ENCODE peak calls at places on chromosomes 11 and 22, in ten cellular contexts. One of them, this sample, is unnamed.

GRCh38 chr22:21686634-21687393 is 21.0 kb downstream of the PPIL2 start:
- ATAC-seq in Right ventricle myocardium inferior: no peak
- ATAC-seq in naive thymus-derived CD8-positive, alpha-beta T cell: no peak
- ATAC-seq in stimulated activated naive CD8-positive, alpha-beta T cell treated with anti-CD3 and anti-CD28 coated beads, Interleukin-15, Interleukin-2, amounts not matched to agents 100 U/mL and 50 U/mL, for 24 hours: no peak
- ATAC-seq in gastroesophageal sphincter: no peak
- ATAC-seq in upper lobe of right lung: peak
- ATAC-seq in HepG2: no peak
- ATAC-seq in CD8-positive, alpha-beta T cell: no peak
- ATAC-seq in left cardiac atrium: no peak
- ATAC-seq in activated naive CD8-positive, alpha-beta T cell treated with anti-CD3 and anti-CD28 coated beads, Interleukin-2, amount 50 U/mL, for 24 hours: no peak
- ATAC-seq in this sample: no peak

GRCh38 chr22:45680932-45681700 is 9.5 kb downstream of the ATXN10 start:
- ATAC-seq in Right ventricle myocardium inferior: no peak
- ATAC-seq in naive thymus-derived CD8-positive, alpha-beta T cell: no peak
- ATAC-seq in stimulated activated naive CD8-positive, alpha-beta T cell treated with anti-CD3 and anti-CD28 coated beads, Interleukin-15, Interleukin-2, amounts not matched to agents 100 U/mL and 50 U/mL, for 24 hours: no peak
- ATAC-seq in gastroesophageal sphincter: no peak
- ATAC-seq in upper lobe of right lung: no peak
- ATAC-seq in HepG2: no peak
- ATAC-seq in CD8-positive, alpha-beta T cell: no peak
- ATAC-seq in left cardiac atrium: no peak
- ATAC-seq in activated naive CD8-positive, alpha-beta T cell treated with anti-CD3 and anti-CD28 coated beads, Interleukin-2, amount 50 U/mL, for 24 hours: no peak
- ATAC-seq in this sample: no peak

GRCh38 chr11:22163394-22163797 is 29.5 kb upstream of the ANO5 start:
- ATAC-seq in Right ventricle myocardium inferior: peak
- ATAC-seq in naive thymus-derived CD8-positive, alpha-beta T cell: no peak
- ATAC-seq in stimulated activated naive CD8-positive, alpha-beta T cell treated with anti-CD3 and anti-CD28 coated beads, Interleukin-15, Interleukin-2, amounts not matched to agents 100 U/mL and 50 U/mL, for 24 hours: no peak
- ATAC-seq in gastroesophageal sphincter: peak
- ATAC-seq in upper lobe of right lung: peak
- ATAC-seq in HepG2: no peak
- ATAC-seq in CD8-positive, alpha-beta T cell: no peak
- ATAC-seq in left cardiac atrium: peak
- ATAC-seq in activated naive CD8-positive, alpha-beta T cell treated with anti-CD3 and anti-CD28 coated beads, Interleukin-2, amount 50 U/mL, for 24 hours: no peak
- ATAC-seq in this sample: no peak

GRCh38 chr11:30424336-30424735 is 101.4 kb downstream of the ARL14EP start:
- ATAC-seq in Right ventricle myocardium inferior: peak
- ATAC-seq in naive thymus-derived CD8-positive, alpha-beta T cell: no peak
- ATAC-seq in stimulated activated naive CD8-positive, alpha-beta T cell treated with anti-CD3 and anti-CD28 coated beads, Interleukin-15, Interleukin-2, amounts not matched to agents 100 U/mL and 50 U/mL, for 24 hours: no peak
- ATAC-seq in gastroesophageal sphincter: no peak
- ATAC-seq in upper lobe of right lung: no peak
- ATAC-seq in HepG2: no peak
- ATAC-seq in CD8-positive, alpha-beta T cell: no peak
- ATAC-seq in left cardiac atrium: peak
- ATAC-seq in activated naive CD8-positive, alpha-beta T cell treated with anti-CD3 and anti-CD28 coated beads, Interleukin-2, amount 50 U/mL, for 24 hours: no peak
- ATAC-seq in this sample: no peak

GRCh38 chr11:66011785-66012303 is at the start of gene CST6:
- ATAC-seq in Right ventricle myocardium inferior: no peak
- ATAC-seq in naive thymus-derived CD8-positive, alpha-beta T cell: peak
- ATAC-seq in stimulated activated naive CD8-positive, alpha-beta T cell treated with anti-CD3 and anti-CD28 coated beads, Interleukin-15, Interleukin-2, amounts not matched to agents 100 U/mL and 50 U/mL, for 24 hours: no peak
- ATAC-seq in gastroesophageal sphincter: peak
- ATAC-seq in upper lobe of right lung: peak
- ATAC-seq in HepG2: no peak
- ATAC-seq in CD8-positive, alpha-beta T cell: no peak
- ATAC-seq in left cardiac atrium: no peak
- ATAC-seq in activated naive CD8-positive, alpha-beta T cell treated with anti-CD3 and anti-CD28 coated beads, Interleukin-2, amount 50 U/mL, for 24 hours: no peak
- ATAC-seq in this sample: peak

GRCh38 chr22:32343929-32344328 is 13.7 kb upstream of the RFPL3 start:
- ATAC-seq in Right ventricle myocardium inferior: no peak
- ATAC-seq in naive thymus-derived CD8-positive, alpha-beta T cell: no peak
- ATAC-seq in stimulated activated naive CD8-positive, alpha-beta T cell treated with anti-CD3 and anti-CD28 coated beads, Interleukin-15, Interleukin-2, amounts not matched to agents 100 U/mL and 50 U/mL, for 24 hours: peak
- ATAC-seq in gastroesophageal sphincter: no peak
- ATAC-seq in upper lobe of right lung: no peak
- ATAC-seq in HepG2: no peak
- ATAC-seq in CD8-positive, alpha-beta T cell: no peak
- ATAC-seq in left cardiac atrium: no peak
- ATAC-seq in activated naive CD8-positive, alpha-beta T cell treated with anti-CD3 and anti-CD28 coated beads, Interleukin-2, amount 50 U/mL, for 24 hours: peak
- ATAC-seq in this sample: no peak

GRCh38 chr11:128182844-128183243 is 404.5 kb downstream of the ETS1 start:
- ATAC-seq in Right ventricle myocardium inferior: no peak
- ATAC-seq in naive thymus-derived CD8-positive, alpha-beta T cell: no peak
- ATAC-seq in stimulated activated naive CD8-positive, alpha-beta T cell treated with anti-CD3 and anti-CD28 coated beads, Interleukin-15, Interleukin-2, amounts not matched to agents 100 U/mL and 50 U/mL, for 24 hours: peak
- ATAC-seq in gastroesophageal sphincter: no peak
- ATAC-seq in upper lobe of right lung: no peak
- ATAC-seq in HepG2: no peak
- ATAC-seq in CD8-positive, alpha-beta T cell: no peak
- ATAC-seq in left cardiac atrium: no peak
- ATAC-seq in activated naive CD8-positive, alpha-beta T cell treated with anti-CD3 and anti-CD28 coated beads, Interleukin-2, amount 50 U/mL, for 24 hours: peak
- ATAC-seq in this sample: peak

GRCh38 chr11:2511421-2512369 is 66.9 kb downstream of the KCNQ1 start:
- ATAC-seq in Right ventricle myocardium inferior: peak
- ATAC-seq in naive thymus-derived CD8-positive, alpha-beta T cell: no peak
- ATAC-seq in stimulated activated naive CD8-positive, alpha-beta T cell treated with anti-CD3 and anti-CD28 coated beads, Interleukin-15, Interleukin-2, amounts not matched to agents 100 U/mL and 50 U/mL, for 24 hours: no peak
- ATAC-seq in gastroesophageal sphincter: peak
- ATAC-seq in upper lobe of right lung: peak
- ATAC-seq in HepG2: no peak
- ATAC-seq in CD8-positive, alpha-beta T cell: no peak
- ATAC-seq in left cardiac atrium: peak
- ATAC-seq in activated naive CD8-positive, alpha-beta T cell treated with anti-CD3 and anti-CD28 coated beads, Interleukin-2, amount 50 U/mL, for 24 hours: no peak
- ATAC-seq in this sample: no peak

GRCh38 chr11:43922295-43922648 is 20.2 kb upstream of the C11orf96 start:
- ATAC-seq in Right ventricle myocardium inferior: no peak
- ATAC-seq in naive thymus-derived CD8-positive, alpha-beta T cell: no peak
- ATAC-seq in stimulated activated naive CD8-positive, alpha-beta T cell treated with anti-CD3 and anti-CD28 coated beads, Interleukin-15, Interleukin-2, amounts not matched to agents 100 U/mL and 50 U/mL, for 24 hours: no peak
- ATAC-seq in gastroesophageal sphincter: no peak
- ATAC-seq in upper lobe of right lung: no peak
- ATAC-seq in HepG2: no peak
- ATAC-seq in CD8-positive, alpha-beta T cell: no peak
- ATAC-seq in left cardiac atrium: no peak
- ATAC-seq in activated naive CD8-positive, alpha-beta T cell treated with anti-CD3 and anti-CD28 coated beads, Interleukin-2, amount 50 U/mL, for 24 hours: no peak
- ATAC-seq in this sample: no peak

GRCh38 chr22:45413013-45413367 is 409 bp downstream of the SMC1B start:
- ATAC-seq in Right ventricle myocardium inferior: peak
- ATAC-seq in naive thymus-derived CD8-positive, alpha-beta T cell: no peak
- ATAC-seq in stimulated activated naive CD8-positive, alpha-beta T cell treated with anti-CD3 and anti-CD28 coated beads, Interleukin-15, Interleukin-2, amounts not matched to agents 100 U/mL and 50 U/mL, for 24 hours: no peak
- ATAC-seq in gastroesophageal sphincter: no peak
- ATAC-seq in upper lobe of right lung: peak
- ATAC-seq in HepG2: no peak
- ATAC-seq in CD8-positive, alpha-beta T cell: no peak
- ATAC-seq in left cardiac atrium: no peak
- ATAC-seq in activated naive CD8-positive, alpha-beta T cell treated with anti-CD3 and anti-CD28 coated beads, Interleukin-2, amount 50 U/mL, for 24 hours: no peak
- ATAC-seq in this sample: no peak